ENCODE peak calls at places on chromosome 3, in five cellular contexts. One of them, this sample, is unnamed.

GRCh38 chr3:141342386-141342785 is 25.9 kb upstream of the ZBTB38 start:
- DNase-seq in psoas muscle: no peak
- DNase-seq in ovary: no peak
- DNase-seq in fibroblast of mammary gland: no peak
- DNase-seq in stimulated activated CD8-positive, alpha-beta memory T cell treated with anti-CD3 and anti-CD28 coated beads, Interleukin-2, amount 100 ng/mL, for 48 hours: no peak
- DNase-seq in this sample: no peak

GRCh38 chr3:155232605-155233004 is 60.9 kb downstream of the STRIT1 start:
- DNase-seq in psoas muscle: peak; percentile 77
- DNase-seq in ovary: peak; percentile 14
- DNase-seq in fibroblast of mammary gland: peak; percentile 99
- DNase-seq in stimulated activated CD8-positive, alpha-beta memory T cell treated with anti-CD3 and anti-CD28 coated beads, Interleukin-2, amount 100 ng/mL, for 48 hours: no peak
- DNase-seq in this sample: no peak

GRCh38 chr3:126051234-126051633 is 32.7 kb downstream of the SLC41A3 start:
- DNase-seq in psoas muscle: no peak
- DNase-seq in ovary: no peak
- DNase-seq in fibroblast of mammary gland: no peak
- DNase-seq in stimulated activated CD8-positive, alpha-beta memory T cell treated with anti-CD3 and anti-CD28 coated beads, Interleukin-2, amount 100 ng/mL, for 48 hours: no peak
- DNase-seq in this sample: no peak

GRCh38 chr3:130386604-130387263 is 41.3 kb downstream of the COL6A5 start:
- DNase-seq in psoas muscle: no peak
- DNase-seq in ovary: no peak
- DNase-seq in fibroblast of mammary gland: peak; percentile 29
- DNase-seq in stimulated activated CD8-positive, alpha-beta memory T cell treated with anti-CD3 and anti-CD28 coated beads, Interleukin-2, amount 100 ng/mL, for 48 hours: no peak
- DNase-seq in this sample: no peak

GRCh38 chr3:65953881-65954733 is 84.6 kb downstream of the MAGI1 start:
- DNase-seq in psoas muscle: no peak
- DNase-seq in ovary: peak; percentile 47
- DNase-seq in fibroblast of mammary gland: no peak
- DNase-seq in stimulated activated CD8-positive, alpha-beta memory T cell treated with anti-CD3 and anti-CD28 coated beads, Interleukin-2, amount 100 ng/mL, for 48 hours: no peak
- DNase-seq in this sample: no peak

GRCh38 chr3:40317061-40317676 is 7.7 kb downstream of the EIF1B start:
- DNase-seq in psoas muscle: no peak
- DNase-seq in ovary: no peak
- DNase-seq in fibroblast of mammary gland: peak; percentile 77
- DNase-seq in stimulated activated CD8-positive, alpha-beta memory T cell treated with anti-CD3 and anti-CD28 coated beads, Interleukin-2, amount 100 ng/mL, for 48 hours: no peak
- DNase-seq in this sample: peak; percentile 53

GRCh38 chr3:155572085-155572484 is 172.8 kb downstream of the PLCH1 start:
- DNase-seq in psoas muscle: no peak
- DNase-seq in ovary: no peak
- DNase-seq in fibroblast of mammary gland: peak; percentile 75
- DNase-seq in stimulated activated CD8-positive, alpha-beta memory T cell treated with anti-CD3 and anti-CD28 coated beads, Interleukin-2, amount 100 ng/mL, for 48 hours: no peak
- DNase-seq in this sample: no peak

GRCh38 chr3:184368804-184369183 is 7.3 kb downstream of the POLR2H start:
- DNase-seq in psoas muscle: no peak
- DNase-seq in ovary: no peak
- DNase-seq in fibroblast of mammary gland: peak; percentile 78
- DNase-seq in stimulated activated CD8-positive, alpha-beta memory T cell treated with anti-CD3 and anti-CD28 coated beads, Interleukin-2, amount 100 ng/mL, for 48 hours: no peak
- DNase-seq in this sample: no peak

GRCh38 chr3:194205675-194206133 is 69.8 kb downstream of the HES1 start:
- DNase-seq in psoas muscle: no peak
- DNase-seq in ovary: no peak
- DNase-seq in fibroblast of mammary gland: no peak
- DNase-seq in stimulated activated CD8-positive, alpha-beta memory T cell treated with anti-CD3 and anti-CD28 coated beads, Interleukin-2, amount 100 ng/mL, for 48 hours: no peak
- DNase-seq in this sample: no peak

GRCh38 chr3:25817638-25818037 is 27.7 kb downstream of the OXSM start:
- DNase-seq in psoas muscle: no peak
- DNase-seq in ovary: no peak
- DNase-seq in fibroblast of mammary gland: no peak
- DNase-seq in stimulated activated CD8-positive, alpha-beta memory T cell treated with anti-CD3 and anti-CD28 coated beads, Interleukin-2, amount 100 ng/mL, for 48 hours: no peak
- DNase-seq in this sample: no peak